ENCODE peak calls at places on chromosomes 16 and 17, in four cellular contexts. C, L, A and S are unnamed samples.

GRCh38 chr16:81616321-81617020 is 162.6 kb upstream of the PLCG2 start:
- DNase-seq in C (no peak), A (peak; percentile 54), L (no peak), S (no peak)

GRCh38 chr17:43723697-43724359 is 34.8 kb downstream of the SOST start:
- DNase-seq in A (no peak), C (peak; percentile 17), L (no peak), S (no peak)

GRCh38 chr17:65431116-65431515 is 130.3 kb downstream of the AXIN2 start:
- DNase-seq in L (no peak), C (no peak), A (no peak), S (no peak)

GRCh38 chr17:1059131-1059795 is 62.3 kb downstream of the TIMM22 start:
- DNase-seq in A (no peak), C (no peak), L (no peak), S (no peak)

GRCh38 chr17:82367724-82368524 is 3.6 kb upstream of the UTS2R start:
- DNase-seq in A (no peak), L (no peak), C (peak; percentile 99), S (no peak)

GRCh38 chr17:80478487-80479245 is 2.3 kb upstream of the NPTX1 start:
- DNase-seq in L (no peak), A (no peak), C (no peak), S (no peak)

GRCh38 chr16:58384437-58385055 is 7.7 kb upstream of the GINS3 start:
- DNase-seq in L (no peak), C (no peak), A (no peak), S (no peak)

GRCh38 chr16:4679854-4680636 is 13.3 kb upstream of the NUDT16L1 start:
- DNase-seq in L (no peak), C (no peak), A (no peak), S (no peak)

GRCh38 chr17:47095268-47095667 is 93.8 kb downstream of the CDC27 start:
- DNase-seq in A (no peak), L (no peak), C (no peak), S (no peak)

GRCh38 chr17:74852237-74853047 is 7.2 kb downstream of the GRIN2C start:
- DNase-seq in C (peak; percentile 67), L (peak; percentile 86), A (no peak), S (peak; percentile 72)

GRCh38 chr17:72270530-72270929 is 149.7 kb downstream of the SOX9 start:
- DNase-seq in C (no peak), A (no peak), L (no peak), S (no peak)

GRCh38 chr17:29401237-29401636 is 11.1 kb downstream of the TAOK1 start:
- DNase-seq in C (no peak), L (no peak), A (no peak), S (no peak)

GRCh38 chr17:50352072-50352692 is 6.3 kb downstream of the XYLT2 start:
- DNase-seq in C (no peak), L (no peak), A (no peak), S (no peak)

GRCh38 chr16:17446661-17447060 is 24.1 kb downstream of the XYLT1 start:
- DNase-seq in L (no peak), A (no peak), C (no peak), S (no peak)

GRCh38 chr17:60601443-60602384 is 1.7 kb downstream of the PPM1D start:
- DNase-seq in C (peak; percentile 88), L (peak; percentile 63), A (peak; percentile 40), S (peak; percentile 27)

GRCh38 chr17:17305282-17305801 is 2.2 kb downstream of the NT5M start:
- DNase-seq in C (peak; percentile 33), A (peak; percentile 50), L (no peak), S (no peak)

GRCh38 chr17:68760141-68760475 is 158.9 kb upstream of the FAM20A start:
- DNase-seq in C (no peak), L (no peak), A (no peak), S (no peak)

GRCh38 chr17:13534946-13535345 is 66.8 kb downstream of the HS3ST3A1 start:
- DNase-seq in C (no peak), A (no peak), L (no peak), S (no peak)

GRCh38 chr17:74728033-74728701 is 8.9 kb upstream of the RAB37 start:
- DNase-seq in L (no peak), A (no peak), C (no peak), S (no peak)

GRCh38 chr17:7558544-7559306 is at the start of gene TNFSF13:
- DNase-seq in A (no peak), C (no peak), L (no peak), S (no peak)

GRCh38 chr16:51716195-51716594 is 565.1 kb upstream of the SALL1 start:
- DNase-seq in A (no peak), L (no peak), C (no peak), S (no peak)

GRCh38 chr17:4806420-4806769 is 557 bp upstream of the PLD2 start:
- DNase-seq in A (no peak), L (no peak), C (no peak), S (no peak)

GRCh38 chr17:9529033-9529748 is 46.4 kb downstream of the STX8 start:
- DNase-seq in A (no peak), L (no peak), C (peak; percentile 7), S (no peak)

GRCh38 chr16:84839054-84839453 is 19.3 kb downstream of the CRISPLD2 start:
- DNase-seq in C (no peak), A (no peak), L (no peak), S (no peak)

GRCh38 chr16:83113811-83114210 is 487.0 kb downstream of the CDH13 start:
- DNase-seq in A (no peak), L (no peak), C (no peak), S (no peak)

GRCh38 chr16:1990336-1991134 is 765 bp downstream of the SYNGR3 start:
- DNase-seq in L (peak; percentile 90), A (no peak), C (peak; percentile 34), S (no peak)
- H3K27me3 ChIP-seq in L (peaks cover 26% of the 10 kb centered on the region), A (no peaks in the 10 kb centered on the region), C (peaks cover 8% of the 10 kb centered on the region), S (peaks cover 28% of the 10 kb centered on the region)

DNA sequence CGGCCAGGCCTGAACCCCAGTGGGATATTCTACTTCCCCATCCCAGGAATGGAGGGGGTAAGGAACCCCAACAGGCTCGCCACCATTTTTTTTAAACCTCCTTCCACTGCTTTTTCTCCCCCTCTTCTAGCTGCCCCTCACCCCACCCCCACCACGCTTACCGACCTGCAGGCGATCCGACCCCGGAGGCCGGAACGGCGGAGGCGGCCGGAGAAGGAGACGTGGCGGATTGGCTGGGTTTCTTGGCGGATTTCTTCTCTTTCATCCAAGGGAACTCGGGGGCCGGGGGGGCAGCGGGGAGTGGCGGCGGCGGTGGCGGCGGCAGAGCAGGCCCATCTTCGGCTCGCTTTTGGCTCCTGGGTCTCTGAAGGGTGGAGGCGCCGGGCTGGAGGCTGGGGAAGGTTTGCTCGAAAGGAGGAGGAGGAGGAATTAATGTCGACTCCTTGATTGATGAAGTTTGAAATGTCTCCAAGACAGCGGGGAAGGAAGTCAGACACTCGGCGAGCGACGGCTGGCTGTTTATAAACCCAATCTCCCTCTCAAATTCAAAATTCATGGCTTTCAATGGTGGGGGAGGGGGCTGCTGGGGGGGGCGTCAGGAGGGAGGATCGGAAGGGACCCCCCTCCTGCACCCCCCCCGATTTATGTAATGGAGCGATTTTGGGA is 420 bp downstream of the HOXB2 start:
- DNase-seq in L (no peak), A (no peak), C (no peak), S (no peak)
- TF ChIP-seq SUZ12 in L (no peak), A (no peak), C (no peak), S (no peak)

GRCh38 chr17:31877341-31877740 is 18.3 kb upstream of the COPRS start:
- DNase-seq in L (no peak), C (no peak), A (no peak), S (no peak)
- TF ChIP-seq ZNF274 in L (no peak), C (no peak), A (no peak), S (no peak)

GRCh38 chr16:86516618-86517003 is 6.3 kb downstream of the FOXF1 start:
- DNase-seq in A (no peak), L (no peak), C (no peak), S (no peak)
- H3K27me3 ChIP-seq in A (peaks cover 11% of the 10 kb centered on the region), L (peaks cover 83% of the 10 kb centered on the region), C (peaks cover 90% of the 10 kb centered on the region), S (peaks cover 85% of the 10 kb centered on the region)

DNA sequence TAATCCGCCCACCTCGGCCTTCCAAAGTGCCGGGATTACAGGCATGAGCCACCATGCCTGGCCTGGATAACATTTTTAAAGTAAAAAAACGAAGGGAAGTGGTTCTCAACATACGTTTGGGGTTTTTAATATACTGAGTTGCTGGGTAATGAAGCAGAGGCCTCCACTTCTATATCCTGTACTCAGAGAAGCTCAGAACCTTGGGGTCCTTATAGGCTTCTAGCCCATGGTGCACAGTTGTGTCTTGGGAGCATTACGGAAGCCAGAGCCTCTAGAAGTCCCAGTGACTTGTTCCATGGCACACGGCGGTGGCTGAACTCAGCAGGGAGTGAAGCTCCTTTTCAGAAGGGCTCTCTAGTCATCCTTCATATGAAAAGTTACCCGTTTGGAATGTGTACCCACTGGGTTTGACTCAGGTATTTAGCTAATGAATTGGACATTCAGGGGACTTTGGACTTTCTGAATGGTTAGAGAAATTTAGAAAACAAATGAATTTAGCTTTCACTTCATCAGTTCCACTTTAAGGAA is 67.0 kb downstream of the SEC14L1 start:
- DNase-seq in C (peak; percentile 71), A (no peak), L (no peak), S (no peak)
- TF ChIP-seq SUZ12 in C (no peak), A (no peak), L (no peak), S (no peak)